ENCODE peak calls at places on chromosomes 11 and 22, in four cellular contexts. One of them, this sample, is unnamed.

GRCh38 chr11:33642461-33643166 is 58.0 kb downstream of the C11orf91 start:
- DNase-seq in ascending aorta: no peak
- DNase-seq in esophagus squamous epithelium: no peak
- DNase-seq in CD8-positive, alpha-beta T cell: no peak
- DNase-seq in this sample: peak

GRCh38 chr11:104343578-104343977 is 179.6 kb upstream of the PDGFD start:
- DNase-seq in esophagus squamous epithelium: no peak
- DNase-seq in ascending aorta: no peak
- DNase-seq in CD8-positive, alpha-beta T cell: no peak
- DNase-seq in this sample: peak

GRCh38 chr11:68987211-68987610 is 6.4 kb upstream of the MRGPRD start:
- DNase-seq in esophagus squamous epithelium: no peak
- DNase-seq in CD8-positive, alpha-beta T cell: no peak
- DNase-seq in ascending aorta: no peak
- DNase-seq in this sample: no peak

GRCh38 chr11:117356126-117356761 is 28.6 kb downstream of the CEP164 start:
- DNase-seq in esophagus squamous epithelium: no peak
- DNase-seq in CD8-positive, alpha-beta T cell: no peak
- DNase-seq in ascending aorta: no peak
- DNase-seq in this sample: no peak

GRCh38 chr11:46339816-46340215 is 7.4 kb upstream of the DGKZ start:
- DNase-seq in ascending aorta: no peak
- DNase-seq in esophagus squamous epithelium: no peak
- DNase-seq in CD8-positive, alpha-beta T cell: no peak
- DNase-seq in this sample: no peak

GRCh38 chr11:2808850-2809847 is 76.4 kb downstream of the CDKN1C start:
- DNase-seq in ascending aorta: peak
- DNase-seq in CD8-positive, alpha-beta T cell: no peak
- DNase-seq in esophagus squamous epithelium: no peak
- DNase-seq in this sample: no peak

GRCh38 chr11:92180664-92181251 is 43.9 kb upstream of the FAT3 start:
- DNase-seq in esophagus squamous epithelium: no peak
- DNase-seq in ascending aorta: no peak
- DNase-seq in CD8-positive, alpha-beta T cell: no peak
- DNase-seq in this sample: peak

GRCh38 chr22:46370584-46371373 is 35.3 kb downstream of the TRMU start:
- DNase-seq in esophagus squamous epithelium: no peak
- DNase-seq in ascending aorta: no peak
- DNase-seq in CD8-positive, alpha-beta T cell: peak
- DNase-seq in this sample: no peak

GRCh38 chr11:131644204-131644603 is 273.8 kb downstream of the NTM start:
- DNase-seq in ascending aorta: no peak
- DNase-seq in esophagus squamous epithelium: no peak
- DNase-seq in CD8-positive, alpha-beta T cell: no peak
- DNase-seq in this sample: no peak

GRCh38 chr22:38398609-38399401 is 56.2 kb downstream of the KCNJ4 start:
- DNase-seq in ascending aorta: no peak
- DNase-seq in CD8-positive, alpha-beta T cell: peak
- DNase-seq in esophagus squamous epithelium: peak
- DNase-seq in this sample: peak

GRCh38 chr22:37976547-37976946 is 7.8 kb downstream of the SOX10 start:
- DNase-seq in esophagus squamous epithelium: no peak
- DNase-seq in CD8-positive, alpha-beta T cell: no peak
- DNase-seq in ascending aorta: no peak
- DNase-seq in this sample: no peak

GRCh38 chr11:123707606-123708205 is 33.8 kb downstream of the ZNF202 start:
- DNase-seq in ascending aorta: no peak
- DNase-seq in esophagus squamous epithelium: no peak
- DNase-seq in CD8-positive, alpha-beta T cell: peak
- DNase-seq in this sample: peak

GRCh38 chr11:10139656-10140055 is 154.4 kb downstream of the SBF2 start:
- DNase-seq in CD8-positive, alpha-beta T cell: no peak
- DNase-seq in ascending aorta: no peak
- DNase-seq in esophagus squamous epithelium: no peak
- DNase-seq in this sample: peak

GRCh38 chr11:133902506-133902905 is 54.3 kb downstream of the IGSF9B start:
- DNase-seq in CD8-positive, alpha-beta T cell: no peak
- DNase-seq in ascending aorta: no peak
- DNase-seq in esophagus squamous epithelium: no peak
- DNase-seq in this sample: no peak

GRCh38 chr22:44448271-44448780 is 49.7 kb downstream of the RTL6 start:
- DNase-seq in esophagus squamous epithelium: no peak
- DNase-seq in ascending aorta: peak
- DNase-seq in CD8-positive, alpha-beta T cell: no peak
- DNase-seq in this sample: peak

GRCh38 chr11:109864161-109864661 is 229.0 kb upstream of the ZC3H12C start:
- DNase-seq in ascending aorta: no peak
- DNase-seq in esophagus squamous epithelium: no peak
- DNase-seq in CD8-positive, alpha-beta T cell: no peak
- DNase-seq in this sample: no peak

GRCh38 chr11:14386081-14386480 is 27.1 kb upstream of the RRAS2 start:
- DNase-seq in esophagus squamous epithelium: no peak
- DNase-seq in ascending aorta: no peak
- DNase-seq in CD8-positive, alpha-beta T cell: no peak
- DNase-seq in this sample: no peak

GRCh38 chr11:12539570-12539969 is 134.7 kb upstream of the TEAD1 start:
- DNase-seq in esophagus squamous epithelium: no peak
- DNase-seq in CD8-positive, alpha-beta T cell: no peak
- DNase-seq in ascending aorta: no peak
- DNase-seq in this sample: peak

GRCh38 chr22:42905217-42905616 is 48.1 kb upstream of the ARFGAP3 start:
- DNase-seq in esophagus squamous epithelium: no peak
- DNase-seq in ascending aorta: no peak
- DNase-seq in CD8-positive, alpha-beta T cell: no peak
- DNase-seq in this sample: no peak

GRCh38 chr11:120646206-120646605 is 134.7 kb downstream of the GRIK4 start:
- DNase-seq in esophagus squamous epithelium: no peak
- DNase-seq in CD8-positive, alpha-beta T cell: no peak
- DNase-seq in ascending aorta: no peak
- DNase-seq in this sample: no peak
- TF ChIP-seq CTCF in esophagus squamous epithelium: no peak
- TF ChIP-seq CTCF in CD8-positive, alpha-beta T cell: no peak
- TF ChIP-seq CTCF in ascending aorta: no peak
- TF ChIP-seq CTCF in this sample: no peak

GRCh38 chr11:76186776-76187279 is 19.5 kb downstream of the WNT11 start:
- DNase-seq in esophagus squamous epithelium: no peak
- DNase-seq in ascending aorta: no peak
- DNase-seq in CD8-positive, alpha-beta T cell: no peak
- DNase-seq in this sample: no peak
- H3K4me3 ChIP-seq in esophagus squamous epithelium: no peak
- H3K4me3 ChIP-seq in ascending aorta: no peak
- H3K4me3 ChIP-seq in CD8-positive, alpha-beta T cell: no peak
- H3K4me3 ChIP-seq in this sample: no peak

GRCh38 chr11:71086687-71087258 is 165.6 kb downstream of the SHANK2 start:
- DNase-seq in CD8-positive, alpha-beta T cell: no peak
- DNase-seq in ascending aorta: no peak
- DNase-seq in esophagus squamous epithelium: no peak
- DNase-seq in this sample: peak
- TF ChIP-seq CTCF in CD8-positive, alpha-beta T cell: no peak
- TF ChIP-seq CTCF in ascending aorta: no peak
- TF ChIP-seq CTCF in esophagus squamous epithelium: no peak
- TF ChIP-seq CTCF in this sample: peak

DNA sequence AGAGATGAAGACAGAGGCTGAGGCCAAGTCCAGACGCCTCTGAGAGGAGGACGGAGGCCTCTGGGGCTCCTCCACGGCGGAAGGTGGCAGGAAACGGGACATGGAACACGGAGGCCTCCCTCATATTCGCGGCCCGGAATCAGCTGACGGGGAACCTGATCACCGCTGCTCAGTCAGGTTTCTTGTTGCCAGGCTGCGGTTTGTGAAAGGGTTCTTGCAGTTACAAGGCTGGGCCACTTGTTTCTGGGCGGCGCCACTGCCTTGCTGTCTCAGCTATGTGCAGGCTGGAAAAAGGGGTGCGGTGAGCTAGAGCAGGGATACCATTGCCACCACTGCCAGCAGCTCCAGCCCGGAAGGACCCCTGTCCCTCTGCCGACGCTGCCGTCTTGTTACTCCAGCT is 10.0 kb upstream of the MMP1 start:
- DNase-seq in ascending aorta: no peak
- DNase-seq in esophagus squamous epithelium: no peak
- DNase-seq in CD8-positive, alpha-beta T cell: no peak
- DNase-seq in this sample: peak
- H3K4me3 ChIP-seq in ascending aorta: no peak
- H3K4me3 ChIP-seq in esophagus squamous epithelium: no peak
- H3K4me3 ChIP-seq in CD8-positive, alpha-beta T cell: no peak
- H3K4me3 ChIP-seq in this sample: no peak

DNA sequence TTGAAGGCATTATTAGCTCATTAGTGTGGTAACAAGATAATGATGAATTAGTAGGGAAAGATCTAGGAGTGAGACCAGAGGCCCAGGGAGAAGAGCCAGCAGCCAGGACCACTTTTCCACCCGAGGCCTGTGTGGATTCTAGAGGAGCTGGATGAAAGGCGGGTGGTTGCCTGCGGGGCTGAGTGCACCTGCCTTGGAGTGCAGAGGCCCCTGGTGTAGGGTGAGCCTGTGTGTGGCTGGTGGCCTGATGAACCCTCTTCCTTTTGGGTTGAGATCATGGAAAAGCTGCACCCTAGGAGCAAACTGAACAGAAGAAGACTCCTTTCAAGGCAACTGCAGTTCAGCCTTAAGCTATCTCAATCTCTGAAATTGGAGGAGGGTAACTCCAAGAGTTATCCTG is 5.9 kb upstream of the TP53AIP1 start:
- DNase-seq in CD8-positive, alpha-beta T cell: no peak
- DNase-seq in esophagus squamous epithelium: no peak
- DNase-seq in ascending aorta: no peak
- DNase-seq in this sample: no peak
- TF ChIP-seq CTCF in CD8-positive, alpha-beta T cell: no peak
- TF ChIP-seq CTCF in esophagus squamous epithelium: no peak
- TF ChIP-seq CTCF in ascending aorta: no peak
- TF ChIP-seq CTCF in this sample: no peak